ENCODE peak calls at places on chromosomes 12 and 14, in ten cellular contexts. M is gastrocnemius medialis, L is astrocyte, C is AG04450, S is kidney, D is cardiac muscle cell, Y is HCT116, W is mammary epithelial cell, A is mucosa of descending colon, T is breast epithelium. P is an unnamed sample.

GRCh38 chr12:95218164-95218851 is 701 bp downstream of the VEZT start:
- DNase-seq in Y (no peak), M (no peak), C (no peak), L (peak), W (peak), S (no peak), T (no peak), A (no peak), D (peak), P (no peak)

GRCh38 chr12:120922279-120922678 is 18.1 kb upstream of the SPPL3 start:
- DNase-seq in T (no peak), W (no peak), C (no peak), L (no peak), Y (no peak), D (no peak), M (no peak), S (no peak), A (no peak), P (no peak)

GRCh38 chr14:67508973-67509372 is 20.5 kb upstream of the TMEM229B start:
- DNase-seq in T (no peak), W (no peak), S (no peak), A (no peak), Y (no peak), M (no peak), D (no peak), L (no peak), C (no peak), P (no peak)

GRCh38 chr12:113418213-113418879 is 3.8 kb upstream of the SDSL start:
- DNase-seq in C (no peak), A (no peak), D (peak), W (no peak), M (peak), S (peak), Y (no peak), L (no peak), T (no peak), P (no peak)

GRCh38 chr12:42757735-42758134 is 168.2 kb upstream of the PRICKLE1 start:
- DNase-seq in Y (no peak), M (no peak), T (no peak), L (no peak), A (no peak), C (no peak), D (no peak), S (no peak), W (no peak), P (no peak)

GRCh38 chr14:95039993-95040348 is 117.4 kb downstream of the DICER1 start:
- DNase-seq in L (no peak), C (no peak), T (no peak), W (no peak), M (no peak), D (no peak), A (no peak), S (no peak), Y (no peak), P (no peak)

GRCh38 chr14:99732436-99733220 is 48.5 kb downstream of the CYP46A1 start:
- DNase-seq in A (peak), W (no peak), D (no peak), L (no peak), S (peak), M (peak), C (no peak), Y (no peak), T (peak), P (no peak)

GRCh38 chr12:6943387-6943718 is 263 bp upstream of the RNU7-1 start:
- DNase-seq in M (peak), T (no peak), S (peak), W (peak), L (peak), Y (peak), D (peak), A (peak), C (peak), P (peak)

GRCh38 chr14:102020058-102020971 is 55.9 kb downstream of the DYNC1H1 start:
- DNase-seq in C (peak), A (peak), D (peak), T (no peak), L (peak), S (peak), Y (no peak), W (peak), M (no peak), P (no peak)

GRCh38 chr12:13000935-13001724 is 1.1 kb upstream of the HEBP1 start:
- DNase-seq in A (peak), S (peak), D (peak), C (no peak), T (peak), L (peak), Y (peak), M (peak), W (peak), P (no peak)

GRCh38 chr12:25459541-25459951 is 93.5 kb downstream of the LMNTD1 start:
- DNase-seq in W (no peak), L (no peak), T (no peak), D (no peak), M (no peak), C (no peak), S (no peak), A (no peak), Y (no peak), P (no peak)

GRCh38 chr14:101590062-101590461 is 28.8 kb downstream of the DIO3 start:
- DNase-seq in M (no peak), T (no peak), S (no peak), C (no peak), A (no peak), L (no peak), Y (no peak), W (no peak), D (no peak), P (no peak)

GRCh38 chr12:120162763-120163162 is 31.8 kb downstream of the GCN1 start:
- DNase-seq in D (no peak), A (no peak), C (no peak), Y (no peak), T (no peak), L (no peak), S (no peak), W (no peak), M (no peak), P (no peak)

GRCh38 chr12:32486158-32486557 is 86.8 kb downstream of the FGD4 start:
- DNase-seq in W (peak), T (no peak), A (no peak), S (no peak), C (no peak), D (no peak), M (no peak), Y (no peak), L (no peak), P (no peak)

GRCh38 chr14:95533822-95534221 is 1.0 kb upstream of the GLRX5 start:
- DNase-seq in L (no peak), D (peak), T (no peak), Y (no peak), C (no peak), W (no peak), M (no peak), A (peak), S (no peak), P (no peak)

GRCh38 chr12:110555509-110556406 is 27.4 kb downstream of the PPTC7 start:
- DNase-seq in T (no peak), A (no peak), D (peak), C (no peak), M (no peak), L (peak), S (no peak), W (peak), Y (no peak), P (peak)

GRCh38 chr12:111448266-111448830 is 42.6 kb downstream of the SH2B3 start:
- DNase-seq in M (peak), W (no peak), A (peak), Y (no peak), S (no peak), D (no peak), T (no peak), L (no peak), C (no peak), P (no peak)

GRCh38 chr14:35470775-35471174 is 63.2 kb upstream of the INSM2 start:
- DNase-seq in Y (no peak), W (peak), S (no peak), T (no peak), D (peak), C (no peak), L (peak), M (no peak), A (no peak), P (no peak)

GRCh38 chr12:29782821-29783772 is 645 bp downstream of the TMTC1 start:
- DNase-seq in M (peak), D (peak), L (peak), C (no peak), T (peak), W (peak), Y (no peak), A (peak), S (peak), P (no peak)

GRCh38 chr12:67034110-67034879 is 234.9 kb upstream of the CAND1 start:
- DNase-seq in S (no peak), M (no peak), Y (no peak), A (no peak), L (peak), D (peak), C (no peak), W (peak), T (no peak), P (no peak)

GRCh38 chr12:91781114-91781513 is 364.5 kb downstream of the BTG1 start:
- DNase-seq in Y (no peak), L (peak), W (peak), T (no peak), D (peak), C (peak), M (no peak), A (no peak), S (no peak), P (no peak)

GRCh38 chr12:124680863-124681778 is 113.7 kb upstream of the NCOR2 start:
- DNase-seq in D (peak), S (peak), W (peak), A (no peak), M (peak), T (no peak), L (peak), Y (peak), C (no peak), P (peak)

GRCh38 chr12:915090-915489 is 34.4 kb downstream of the RAD52 start:
- DNase-seq in C (no peak), D (no peak), M (no peak), S (no peak), A (no peak), Y (no peak), W (no peak), L (no peak), T (no peak), P (no peak)

GRCh38 chr12:62259311-62259992 is 752 bp upstream of the USP15 start:
- DNase-seq in M (no peak), W (no peak), Y (no peak), L (no peak), T (no peak), C (no peak), D (no peak), A (no peak), S (no peak), P (no peak)

GRCh38 chr14:96256420-96256819 is 410 bp downstream of the BDKRB1 start:
- DNase-seq in L (no peak), T (no peak), S (no peak), C (no peak), M (no peak), Y (no peak), W (peak), D (no peak), A (no peak), P (no peak)

GRCh38 chr12:91215940-91216454 is 33.4 kb upstream of the DCN start:
- DNase-seq in W (no peak), C (peak), A (no peak), M (peak), D (no peak), Y (no peak), S (no peak), L (peak), T (no peak), P (no peak)

GRCh38 chr12:13044002-13044858 is at the start of gene FAM234B:
- DNase-seq in C (no peak), L (peak), Y (peak), A (peak), T (peak), D (peak), M (peak), W (peak), S (peak), P (no peak)

GRCh38 chr14:57087841-57088240 is 180.9 kb downstream of the EXOC5 start:
- DNase-seq in D (no peak), L (no peak), M (no peak), W (no peak), C (no peak), T (no peak), S (no peak), A (no peak), Y (no peak), P (no peak)

GRCh38 chr12:80936642-80937390 is 918 bp downstream of the LIN7A start:
- DNase-seq in L (peak), D (peak), Y (peak), C (no peak), W (peak), S (peak), M (no peak), T (no peak), A (peak), P (no peak)

GRCh38 chr14:95515523-95516517 is 630 bp downstream of the SYNE3 start:
- DNase-seq in M (peak), T (no peak), S (peak), W (peak), C (no peak), D (peak), Y (no peak), L (peak), A (peak), P (no peak)

GRCh38 chr14:77140937-77141591 is 527 bp downstream of the ZDHHC22 start:
- DNase-seq in W (peak), D (peak), A (no peak), T (no peak), L (peak), Y (no peak), C (no peak), M (no peak), S (no peak), P (no peak)

GRCh38 chr12:100267603-100268281 is 765 bp downstream of the SCYL2 start:
- DNase-seq in W (peak), M (peak), T (no peak), C (no peak), D (peak), S (no peak), A (no peak), L (peak), Y (no peak), P (no peak)

GRCh38 chr12:90978117-90978770 is 23.3 kb upstream of the CCER1 start:
- DNase-seq in C (peak), S (no peak), Y (peak), D (peak), A (no peak), T (no peak), L (peak), W (peak), M (no peak), P (peak)

GRCh38 chr14:93239869-93240677 is 33.0 kb downstream of the UBR7 start:
- DNase-seq in S (no peak), A (no peak), W (peak), C (peak), Y (peak), T (no peak), L (peak), D (peak), M (no peak), P (peak)

GRCh38 chr14:34065222-34065621 is 114.3 kb upstream of the EGLN3 start:
- DNase-seq in T (no peak), Y (no peak), W (no peak), D (no peak), S (no peak), C (no peak), M (no peak), A (no peak), L (no peak), P (no peak)

GRCh38 chr14:34065690-34066391 is 115.0 kb upstream of the EGLN3 start:
- DNase-seq in Y (no peak), D (no peak), A (no peak), L (no peak), S (no peak), W (no peak), T (no peak), C (no peak), M (no peak), P (no peak)

GRCh38 chr14:34063470-34064164 is 112.7 kb upstream of the EGLN3 start:
- DNase-seq in A (peak), C (no peak), Y (no peak), M (peak), D (no peak), W (no peak), S (no peak), T (no peak), L (no peak), P (no peak)

GRCh38 chr14:34063042-34063441 is 112.2 kb upstream of the EGLN3 start:
- DNase-seq in T (no peak), C (no peak), A (no peak), D (no peak), L (no peak), W (no peak), Y (no peak), M (no peak), S (no peak), P (no peak)

DNA sequence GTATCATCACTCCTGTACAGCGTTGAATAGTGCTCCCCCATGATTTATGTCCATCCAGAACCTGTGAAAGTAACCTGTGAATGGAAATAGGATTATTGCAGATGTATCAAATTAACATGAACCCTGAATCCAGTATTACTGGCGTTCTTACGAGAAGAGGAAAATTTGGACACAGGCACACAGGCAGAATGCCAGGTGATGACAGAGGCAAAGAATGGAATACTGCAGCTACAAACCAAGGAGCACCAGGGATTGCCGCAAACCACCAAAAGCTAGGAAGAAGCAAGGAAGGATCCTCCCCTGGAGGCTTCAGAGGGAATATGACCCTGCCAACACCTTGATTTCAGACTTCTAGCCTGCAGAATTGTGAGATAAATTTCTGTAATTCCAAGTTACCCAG is 113.5 kb upstream of the EGLN3 start:
- DNase-seq in D (peak), C (no peak), Y (no peak), W (peak), A (no peak), M (peak), T (no peak), L (peak), S (no peak), P (no peak)
- TF ChIP-seq CTCF in D (no peak), C (no peak), Y (no peak), W (peak), A (no peak), M (no peak), T (no peak), L (no peak), S (no peak), P (no peak)

GRCh38 chr14:50040401-50040775 is 76.0 kb downstream of the VCPKMT start:
- DNase-seq in D (peak), Y (no peak), M (no peak), S (no peak), T (no peak), L (peak), C (peak), W (peak), A (no peak), P (peak)
- H3K4me3 ChIP-seq in D (no peak), Y (peak), M (no peak), S (no peak), T (no peak), L (no peak), C (no peak), W (no peak), A (no peak), P (no peak)

GRCh38 chr12:69410571-69410970 is 51.0 kb downstream of the YEATS4 start:
- DNase-seq in Y (no peak), S (no peak), D (no peak), L (no peak), T (no peak), A (no peak), W (no peak), C (no peak), M (no peak), P (no peak)
- TF ChIP-seq CTCF in Y (no peak), S (no peak), D (no peak), L (no peak), T (no peak), A (no peak), W (no peak), C (no peak), M (no peak), P (no peak)

GRCh38 chr12:54053625-54054441 is at the start of gene HOXC4:
- DNase-seq in M (no peak), W (no peak), S (no peak), L (peak), D (peak), Y (no peak), C (no peak), A (no peak), T (no peak), P (no peak)
- H3K4me3 ChIP-seq in M (peak), W (peak), S (peak), L (peak), D (peak), Y (no peak), C (no peak), A (no peak), T (peak), P (peak)

P was measured in HFF-Myc.